ENCODE peak calls at places on chromosomes 5 and 9, in seven cellular contexts. One of them, this sample, is unnamed.

GRCh38 chr5:77816686-77817085 is 40.5 kb upstream of the TBCA start:
- DNase-seq in K562: no peak
- DNase-seq in GM12891: no peak
- DNase-seq in HepG2: no peak
- DNase-seq in SK-N-SH: no peak
- DNase-seq in GM12878: no peak
- DNase-seq in H1: no peak
- DNase-seq in this sample: no peak

GRCh38 chr5:154508114-154508513 is 30.1 kb upstream of the HAND1 start:
- DNase-seq in K562: no peak
- DNase-seq in H1: no peak
- DNase-seq in HepG2: no peak
- DNase-seq in GM12891: no peak
- DNase-seq in GM12878: no peak
- DNase-seq in SK-N-SH: no peak
- DNase-seq in this sample: no peak

GRCh38 chr5:132821791-132822190 is 8.7 kb downstream of the SHROOM1 start:
- DNase-seq in K562: no peak
- DNase-seq in GM12891: no peak
- DNase-seq in H1: no peak
- DNase-seq in GM12878: no peak
- DNase-seq in HepG2: peak
- DNase-seq in SK-N-SH: no peak
- DNase-seq in this sample: no peak

GRCh38 chr5:95262933-95263660 is 21.8 kb downstream of the MCTP1 start:
- DNase-seq in K562: no peak
- DNase-seq in HepG2: peak
- DNase-seq in H1: no peak
- DNase-seq in GM12891: no peak
- DNase-seq in SK-N-SH: no peak
- DNase-seq in GM12878: no peak
- DNase-seq in this sample: no peak

GRCh38 chr5:72224946-72225427 is 95.1 kb downstream of the MRPS27 start:
- DNase-seq in K562: no peak
- DNase-seq in GM12891: no peak
- DNase-seq in GM12878: no peak
- DNase-seq in HepG2: no peak
- DNase-seq in H1: no peak
- DNase-seq in SK-N-SH: no peak
- DNase-seq in this sample: no peak

GRCh38 chr5:43418561-43418960 is 6.4 kb upstream of the CCL28 start:
- DNase-seq in GM12891: no peak
- DNase-seq in H1: no peak
- DNase-seq in SK-N-SH: no peak
- DNase-seq in GM12878: no peak
- DNase-seq in HepG2: no peak
- DNase-seq in K562: no peak
- DNase-seq in this sample: no peak

GRCh38 chr9:89350988-89351557 is 32.8 kb downstream of the SECISBP2 start:
- DNase-seq in SK-N-SH: no peak
- DNase-seq in GM12878: no peak
- DNase-seq in H1: no peak
- DNase-seq in K562: no peak
- DNase-seq in GM12891: no peak
- DNase-seq in HepG2: peak
- DNase-seq in this sample: no peak

GRCh38 chr5:52864376-52864775 is 76.7 kb downstream of the ITGA1 start:
- DNase-seq in HepG2: no peak
- DNase-seq in H1: no peak
- DNase-seq in SK-N-SH: no peak
- DNase-seq in GM12878: no peak
- DNase-seq in K562: no peak
- DNase-seq in GM12891: no peak
- DNase-seq in this sample: no peak

GRCh38 chr5:150101019-150101418 is 14.7 kb upstream of the CSF1R start:
- DNase-seq in GM12878: no peak
- DNase-seq in K562: no peak
- DNase-seq in H1: peak
- DNase-seq in SK-N-SH: no peak
- DNase-seq in HepG2: no peak
- DNase-seq in GM12891: no peak
- DNase-seq in this sample: no peak

GRCh38 chr5:137822158-137822764 is 45.4 kb upstream of the MYOT start:
- DNase-seq in SK-N-SH: peak
- DNase-seq in GM12891: no peak
- DNase-seq in K562: peak
- DNase-seq in HepG2: peak
- DNase-seq in H1: peak
- DNase-seq in GM12878: no peak
- DNase-seq in this sample: peak

GRCh38 chr9:133374612-133375115 is 1.2 kb downstream of the SURF4 start:
- DNase-seq in H1: no peak
- DNase-seq in GM12891: no peak
- DNase-seq in HepG2: no peak
- DNase-seq in SK-N-SH: no peak
- DNase-seq in GM12878: no peak
- DNase-seq in K562: no peak
- DNase-seq in this sample: no peak

GRCh38 chr9:97109194-97109811 is 70.4 kb upstream of the CTSV start:
- DNase-seq in GM12891: no peak
- DNase-seq in GM12878: peak
- DNase-seq in SK-N-SH: no peak
- DNase-seq in K562: peak
- DNase-seq in H1: peak
- DNase-seq in HepG2: peak
- DNase-seq in this sample: no peak

GRCh38 chr5:118637947-118638670 is 350.2 kb downstream of the DTWD2 start:
- DNase-seq in H1: no peak
- DNase-seq in K562: no peak
- DNase-seq in SK-N-SH: no peak
- DNase-seq in GM12878: no peak
- DNase-seq in HepG2: no peak
- DNase-seq in GM12891: no peak
- DNase-seq in this sample: no peak

GRCh38 chr9:136054798-136055714 is 40.0 kb downstream of the NACC2 start:
- DNase-seq in GM12878: no peak
- DNase-seq in K562: no peak
- DNase-seq in H1: no peak
- DNase-seq in SK-N-SH: no peak
- DNase-seq in HepG2: no peak
- DNase-seq in GM12891: peak
- DNase-seq in this sample: peak

GRCh38 chr9:114098021-114098659 is 952 bp downstream of the KIF12 start:
- DNase-seq in GM12891: no peak
- DNase-seq in SK-N-SH: peak
- DNase-seq in H1: peak
- DNase-seq in K562: peak
- DNase-seq in HepG2: no peak
- DNase-seq in GM12878: no peak
- DNase-seq in this sample: no peak

GRCh38 chr9:133982971-133983720 is 9.0 kb downstream of the VAV2 start:
- DNase-seq in GM12891: no peak
- DNase-seq in H1: no peak
- DNase-seq in GM12878: no peak
- DNase-seq in K562: no peak
- DNase-seq in HepG2: no peak
- DNase-seq in SK-N-SH: no peak
- DNase-seq in this sample: no peak

GRCh38 chr9:93652604-93653592 is 76.5 kb downstream of the PHF2 start:
- DNase-seq in K562: no peak
- DNase-seq in SK-N-SH: no peak
- DNase-seq in GM12891: no peak
- DNase-seq in H1: no peak
- DNase-seq in HepG2: no peak
- DNase-seq in GM12878: no peak
- DNase-seq in this sample: no peak

GRCh38 chr9:69981686-69982450 is 61.8 kb upstream of the MAMDC2 start:
- DNase-seq in H1: no peak
- DNase-seq in GM12891: no peak
- DNase-seq in GM12878: no peak
- DNase-seq in HepG2: no peak
- DNase-seq in SK-N-SH: no peak
- DNase-seq in K562: no peak
- DNase-seq in this sample: no peak

GRCh38 chr9:72396247-72397091 is 31.5 kb upstream of the ZFAND5 start:
- DNase-seq in GM12891: no peak
- DNase-seq in K562: no peak
- DNase-seq in HepG2: peak
- DNase-seq in SK-N-SH: no peak
- DNase-seq in H1: no peak
- DNase-seq in GM12878: no peak
- DNase-seq in this sample: no peak

GRCh38 chr5:180644825-180645608 is 4.4 kb downstream of the FLT4 start:
- DNase-seq in GM12891: peak
- DNase-seq in SK-N-SH: peak
- DNase-seq in K562: peak
- DNase-seq in GM12878: no peak
- DNase-seq in H1: peak
- DNase-seq in HepG2: no peak
- DNase-seq in this sample: no peak

GRCh38 chr5:74943905-74944304 is 77.7 kb upstream of the FAM169A start:
- DNase-seq in GM12891: no peak
- DNase-seq in GM12878: no peak
- DNase-seq in H1: no peak
- DNase-seq in SK-N-SH: no peak
- DNase-seq in K562: peak
- DNase-seq in HepG2: no peak
- DNase-seq in this sample: no peak

GRCh38 chr5:74946471-74946870 is 80.3 kb upstream of the FAM169A start:
- DNase-seq in GM12891: no peak
- DNase-seq in K562: no peak
- DNase-seq in SK-N-SH: no peak
- DNase-seq in H1: no peak
- DNase-seq in GM12878: no peak
- DNase-seq in HepG2: peak
- DNase-seq in this sample: no peak

GRCh38 chr5:74947961-74948613 is 81.9 kb upstream of the FAM169A start:
- DNase-seq in HepG2: no peak
- DNase-seq in GM12878: no peak
- DNase-seq in H1: no peak
- DNase-seq in K562: no peak
- DNase-seq in SK-N-SH: no peak
- DNase-seq in GM12891: no peak
- DNase-seq in this sample: no peak

GRCh38 chr5:74942622-74943286 is 76.6 kb upstream of the FAM169A start:
- DNase-seq in H1: no peak
- DNase-seq in GM12891: no peak
- DNase-seq in HepG2: no peak
- DNase-seq in SK-N-SH: no peak
- DNase-seq in K562: no peak
- DNase-seq in GM12878: no peak
- DNase-seq in this sample: no peak

GRCh38 chr5:74945561-74946165 is 79.5 kb upstream of the FAM169A start:
- DNase-seq in GM12878: peak
- DNase-seq in H1: no peak
- DNase-seq in K562: no peak
- DNase-seq in GM12891: no peak
- DNase-seq in SK-N-SH: no peak
- DNase-seq in HepG2: no peak
- DNase-seq in this sample: no peak
- TF ChIP-seq TAF1 in GM12878: no peak
- TF ChIP-seq TAF1 in H1: no peak
- TF ChIP-seq TAF1 in K562: no peak
- TF ChIP-seq TAF1 in GM12891: no peak
- TF ChIP-seq TAF1 in SK-N-SH: no peak
- TF ChIP-seq TAF1 in HepG2: no peak
- TF ChIP-seq TAF1 in this sample: no peak

DNA sequence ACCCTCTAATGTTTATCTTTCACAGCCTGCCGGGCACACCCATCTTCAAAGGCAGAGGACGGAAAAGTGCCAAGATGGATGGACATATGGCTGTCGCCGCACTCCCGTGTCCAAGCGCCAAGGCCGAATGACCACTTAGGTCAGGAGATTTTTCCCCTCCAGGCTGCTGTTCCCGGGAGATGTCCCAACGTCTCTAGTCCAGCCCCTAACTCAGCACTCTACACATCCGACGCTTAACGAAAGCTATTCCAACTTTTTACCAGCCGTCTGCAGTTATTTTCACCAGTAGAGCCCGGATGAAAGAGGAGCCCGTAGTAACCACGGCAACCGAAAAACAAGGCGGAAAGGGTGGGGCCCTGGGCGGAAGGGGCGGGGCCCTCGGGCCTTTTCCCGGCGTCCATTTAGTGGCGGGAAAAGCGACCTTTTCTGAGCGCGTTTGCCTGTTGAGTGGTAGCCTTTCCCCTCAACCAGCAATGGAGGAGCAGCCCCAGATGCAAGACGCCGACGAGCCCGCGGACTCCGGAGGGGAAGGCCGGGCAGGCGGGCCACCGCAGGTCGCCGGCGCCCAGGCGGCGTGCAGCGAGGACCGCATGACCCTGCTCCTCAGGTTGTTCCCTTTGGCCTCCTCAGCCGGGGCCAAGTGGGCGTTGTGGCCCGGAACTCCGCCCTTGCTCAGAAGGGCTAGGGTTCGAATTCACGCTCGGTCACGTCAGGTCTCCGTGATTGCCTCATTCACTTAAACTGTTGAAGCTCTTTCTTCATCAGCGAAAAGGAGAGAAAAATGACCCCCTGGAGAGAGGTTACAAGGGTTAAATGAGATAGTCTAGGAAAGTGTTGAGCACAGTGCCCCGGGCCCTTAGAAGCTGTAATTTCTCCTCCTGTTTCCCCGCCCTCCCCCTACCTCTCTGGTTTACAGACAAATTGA is at the start of gene CENPH:
- DNase-seq in K562: peak
- DNase-seq in GM12878: peak
- DNase-seq in HepG2: peak
- DNase-seq in SK-N-SH: peak
- DNase-seq in GM12891: peak
- DNase-seq in H1: peak
- DNase-seq in this sample: peak
- TF ChIP-seq POLR2AphosphoS5 in K562: peak
- TF ChIP-seq POLR2AphosphoS5 in GM12878: peak
- TF ChIP-seq POLR2AphosphoS5 in HepG2: peak
- TF ChIP-seq POLR2AphosphoS5 in SK-N-SH: peak
- TF ChIP-seq POLR2AphosphoS5 in GM12891: peak
- TF ChIP-seq POLR2AphosphoS5 in H1: peak
- TF ChIP-seq POLR2AphosphoS5 in this sample: peak

GRCh38 chr9:110452227-110452801 is 114.7 kb upstream of the TXNDC8 start:
- DNase-seq in GM12878: no peak
- DNase-seq in H1: no peak
- DNase-seq in HepG2: no peak
- DNase-seq in SK-N-SH: no peak
- DNase-seq in K562: no peak
- DNase-seq in GM12891: no peak
- DNase-seq in this sample: no peak
- TF ChIP-seq TAF1 in GM12878: no peak
- TF ChIP-seq TAF1 in H1: no peak
- TF ChIP-seq TAF1 in HepG2: no peak
- TF ChIP-seq TAF1 in SK-N-SH: no peak
- TF ChIP-seq TAF1 in K562: no peak
- TF ChIP-seq TAF1 in GM12891: no peak
- TF ChIP-seq TAF1 in this sample: no peak

DNA sequence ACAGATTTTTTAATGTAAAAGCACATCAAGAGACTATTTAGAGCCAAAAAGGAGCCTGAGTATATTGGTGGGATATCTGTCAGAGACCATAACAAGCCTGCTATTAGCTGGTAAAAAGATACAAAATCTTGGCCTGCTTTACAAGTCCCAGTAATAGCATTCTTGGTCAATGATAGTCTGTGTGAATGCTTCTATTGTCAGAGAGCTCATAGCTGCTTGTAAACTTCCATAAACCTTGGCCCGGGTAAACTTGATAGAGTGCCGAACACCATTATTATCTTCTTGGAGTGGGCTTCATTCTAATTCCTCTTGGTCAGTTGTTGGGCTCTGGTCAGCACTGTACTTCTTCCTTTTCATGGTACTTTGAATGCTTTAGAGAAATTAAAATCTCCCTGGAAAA is 64.0 kb downstream of the UBAP1 start:
- DNase-seq in H1: no peak
- DNase-seq in GM12891: no peak
- DNase-seq in SK-N-SH: no peak
- DNase-seq in K562: no peak
- DNase-seq in HepG2: no peak
- DNase-seq in GM12878: no peak
- DNase-seq in this sample: no peak
- TF ChIP-seq POLR2AphosphoS5 in H1: no peak
- TF ChIP-seq POLR2AphosphoS5 in GM12891: no peak
- TF ChIP-seq POLR2AphosphoS5 in SK-N-SH: no peak
- TF ChIP-seq POLR2AphosphoS5 in K562: no peak
- TF ChIP-seq POLR2AphosphoS5 in HepG2: no peak
- TF ChIP-seq POLR2AphosphoS5 in GM12878: no peak
- TF ChIP-seq POLR2AphosphoS5 in this sample: no peak

This sample was measured in GM12892.